ENCODE peak calls at places on chromosomes 4 and X, in five cellular contexts. N is PC-9, M is fibroblast of lung, X is neural progenitor cell, K is hepatocyte. I is an unnamed sample.

GRCh38 chr4:86011117-86011516 is 348.7 kb downstream of the MAPK10 start:
- DNase-seq in N (no peak), M (peak; percentile 97), X (no peak), K (no peak), I (peak; percentile 62)

GRCh38 chrX:47649781-47650163 is 591 bp downstream of the ELK1 start:
- DNase-seq in N (no peak), M (no peak), X (no peak), K (no peak), I (no peak)

GRCh38 chrX:53445977-53446376 is 11.8 kb upstream of the HSD17B10 start:
- DNase-seq in N (no peak), M (peak; percentile 40), X (peak; percentile 60), K (peak; percentile 51), I (peak; percentile 44)

GRCh38 chr4:190016369-190017289 is 10.4 kb downstream of the FRG2 start:
- DNase-seq in N (no peak), M (no peak), X (peak; percentile 2), K (no peak), I (no peak)

GRCh38 chrX:148517191-148517590 is 16.8 kb downstream of the AFF2 start:
- DNase-seq in N (no peak), M (no peak), X (no peak), K (no peak), I (peak; percentile 46)

GRCh38 chr4:139027771-139028170 is 12.2 kb downstream of the NOCT start:
- DNase-seq in N (no peak), M (peak; percentile 57), X (no peak), K (no peak), I (no peak)

GRCh38 chr4:182111586-182111985 is 131.6 kb upstream of the TENM3 start:
- DNase-seq in N (no peak), M (no peak), X (peak; percentile 10), K (peak; percentile 23), I (no peak)

GRCh38 chrX:104347860-104348259 is 93.1 kb upstream of the ESX1 start:
- DNase-seq in N (no peak), M (no peak), X (no peak), K (no peak), I (no peak)

GRCh38 chrX:107619836-107620235 is 8.5 kb upstream of the PRPS1 start:
- DNase-seq in N (peak; percentile 51), M (no peak), X (no peak), K (peak; percentile 62), I (peak; percentile 5)

GRCh38 chr4:117640836-117641235 is 393.4 kb upstream of the NDST3 start:
- DNase-seq in N (no peak), M (no peak), X (no peak), K (no peak), I (no peak)

GRCh38 chr4:154998284-154998683 is 210.2 kb upstream of the NPY2R start:
- DNase-seq in N (no peak), M (peak; percentile 73), X (no peak), K (peak; percentile 16), I (no peak)

GRCh38 chr4:73897380-73898136 is 28.4 kb downstream of the CXCL1 start:
- DNase-seq in N (no peak), M (peak; percentile 82), X (no peak), K (no peak), I (peak; percentile 71)

GRCh38 chr4:10272511-10272910 is 155.9 kb upstream of the WDR1 start:
- DNase-seq in N (no peak), M (no peak), X (no peak), K (no peak), I (no peak)

GRCh38 chrX:53073115-53073581 is 9.0 kb upstream of the TSPYL2 start:
- DNase-seq in N (no peak), M (no peak), X (peak; percentile 47), K (no peak), I (no peak)

GRCh38 chr4:74365761-74366160 is 816 bp downstream of the EREG start:
- DNase-seq in N (no peak), M (peak; percentile 62), X (peak; percentile 38), K (peak; percentile 31), I (no peak)

GRCh38 chr4:7021930-7022658 is 21.1 kb upstream of the TADA2B start:
- DNase-seq in N (peak; percentile 98), M (peak; percentile 52), X (no peak), K (peak; percentile 42), I (peak; percentile 69)

GRCh38 chrX:154348114-154348531 is 26.3 kb downstream of the FLNA start:
- DNase-seq in N (no peak), M (peak; percentile 37), X (no peak), K (no peak), I (no peak)

GRCh38 chr4:16157609-16158503 is 68.4 kb downstream of the TAPT1 start:
- DNase-seq in N (no peak), M (no peak), X (peak; percentile 82), K (no peak), I (no peak)

GRCh38 chrX:150856101-150856500 is 42.4 kb downstream of the CD99L2 start:
- DNase-seq in N (no peak), M (no peak), X (no peak), K (no peak), I (peak; percentile 76)

GRCh38 chr4:121034010-121034409 is 38.3 kb downstream of the NDNF start:
- DNase-seq in N (no peak), M (peak; percentile 82), X (no peak), K (peak; percentile 28), I (peak; percentile 8)

GRCh38 chr4:4284827-4285618 is 4.9 kb downstream of the LYAR start:
- DNase-seq in N (no peak), M (peak; percentile 39), X (no peak), K (peak; percentile 24), I (peak; percentile 46)

GRCh38 chr4:116636917-116637316 is 448.5 kb downstream of the TRAM1L1 start:
- DNase-seq in N (no peak), M (no peak), X (no peak), K (no peak), I (no peak)

GRCh38 chrX:39438603-39439602 is 637.6 kb downstream of the MID1IP1 start:
- DNase-seq in N (no peak), M (no peak), X (peak; percentile 30), K (no peak), I (no peak)

GRCh38 chr4:40241936-40242590 is 45.2 kb downstream of the RHOH start:
- DNase-seq in N (no peak), M (no peak), X (no peak), K (no peak), I (no peak)

GRCh38 chr4:152780267-152780811 is 585 bp downstream of the ARFIP1 start:
- DNase-seq in N (no peak), M (no peak), X (peak; percentile 52), K (peak; percentile 40), I (no peak)

GRCh38 chr4:103046416-103047290 is 27.1 kb upstream of the SLC9B1 start:
- DNase-seq in N (no peak), M (peak; percentile 58), X (peak; percentile 71), K (peak; percentile 62), I (peak; percentile 10)

GRCh38 chrX:99914676-99915075 is 495.4 kb downstream of the PCDH19 start:
- DNase-seq in N (no peak), M (no peak), X (no peak), K (no peak), I (no peak)

GRCh38 chrX:13939741-13940597 is 89.7 kb downstream of the GEMIN8 start:
- DNase-seq in N (no peak), M (no peak), X (peak; percentile 4), K (no peak), I (no peak)
- TF ChIP-seq EZH2 in N (no peak), M (no peak), X (no peak), K (no peak), I (no peak)

GRCh38 chr4:142845293-142846070 is 619 bp downstream of the INPP4B start:
- DNase-seq in N (peak; percentile 39), M (no peak), X (peak; percentile 55), K (peak; percentile 28), I (peak; percentile 19)

GRCh38 chr4:142844782-142845181 is 1.3 kb downstream of the INPP4B start:
- DNase-seq in N (no peak), M (no peak), X (no peak), K (no peak), I (no peak)

GRCh38 chr4:142850478-142850877 is 4.4 kb upstream of the INPP4B start:
- DNase-seq in N (no peak), M (no peak), X (peak; percentile 15), K (no peak), I (no peak)

GRCh38 chr4:142846105-142846728 is at the start of gene INPP4B:
- DNase-seq in N (peak; percentile 46), M (peak; percentile 60), X (peak; percentile 72), K (peak; percentile 72), I (peak; percentile 63)

GRCh38 chr4:142846729-142847606 is 867 bp upstream of the INPP4B start:
- DNase-seq in N (peak; percentile 59), M (peak; percentile 18), X (peak; percentile 67), K (peak; percentile 72), I (peak; percentile 68)
- TF ChIP-seq EZH2 in N (no peak), M (peak; percentile 27), X (peak; percentile 20), K (peak; percentile 31), I (no peak)

DNA sequence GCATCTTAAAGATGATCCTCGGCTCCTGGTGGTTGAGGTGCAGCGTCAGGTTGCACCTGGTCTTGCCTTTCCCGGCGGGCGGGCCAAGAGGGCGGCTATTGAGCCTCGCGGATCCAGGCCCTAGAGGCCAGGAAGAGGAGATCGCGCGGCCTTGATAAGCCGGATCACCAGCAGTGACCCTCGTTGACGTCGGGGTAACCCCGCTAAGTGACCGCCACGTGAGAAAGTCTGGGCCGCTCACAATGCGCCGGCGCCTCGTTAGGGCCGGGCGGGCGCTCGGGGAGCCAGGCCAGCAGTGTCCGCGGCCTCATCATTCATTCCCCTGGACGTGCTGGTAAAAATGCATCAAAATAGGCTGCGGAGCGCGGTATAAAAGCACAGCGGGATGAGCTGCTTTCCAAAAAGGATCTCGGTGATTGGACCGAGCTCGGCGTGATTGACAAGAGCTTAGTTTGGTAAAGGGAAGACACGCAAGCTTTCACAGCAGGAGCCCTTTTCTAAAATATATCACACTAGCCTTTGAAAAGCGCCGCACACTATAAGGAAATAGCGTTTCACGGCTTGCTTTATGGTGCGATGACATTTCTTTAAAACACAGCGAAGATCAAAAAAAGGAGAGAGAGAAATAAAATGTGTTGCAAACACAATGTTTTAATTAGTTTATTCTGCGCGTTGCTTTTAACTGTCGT is 15.9 kb upstream of the ZIC3 start:
- DNase-seq in N (no peak), M (no peak), X (peak; percentile 77), K (no peak), I (no peak)
- TF ChIP-seq EZH2 in N (no peak), M (no peak), X (peak; percentile 14), K (peak; percentile 86), I (no peak)

DNA sequence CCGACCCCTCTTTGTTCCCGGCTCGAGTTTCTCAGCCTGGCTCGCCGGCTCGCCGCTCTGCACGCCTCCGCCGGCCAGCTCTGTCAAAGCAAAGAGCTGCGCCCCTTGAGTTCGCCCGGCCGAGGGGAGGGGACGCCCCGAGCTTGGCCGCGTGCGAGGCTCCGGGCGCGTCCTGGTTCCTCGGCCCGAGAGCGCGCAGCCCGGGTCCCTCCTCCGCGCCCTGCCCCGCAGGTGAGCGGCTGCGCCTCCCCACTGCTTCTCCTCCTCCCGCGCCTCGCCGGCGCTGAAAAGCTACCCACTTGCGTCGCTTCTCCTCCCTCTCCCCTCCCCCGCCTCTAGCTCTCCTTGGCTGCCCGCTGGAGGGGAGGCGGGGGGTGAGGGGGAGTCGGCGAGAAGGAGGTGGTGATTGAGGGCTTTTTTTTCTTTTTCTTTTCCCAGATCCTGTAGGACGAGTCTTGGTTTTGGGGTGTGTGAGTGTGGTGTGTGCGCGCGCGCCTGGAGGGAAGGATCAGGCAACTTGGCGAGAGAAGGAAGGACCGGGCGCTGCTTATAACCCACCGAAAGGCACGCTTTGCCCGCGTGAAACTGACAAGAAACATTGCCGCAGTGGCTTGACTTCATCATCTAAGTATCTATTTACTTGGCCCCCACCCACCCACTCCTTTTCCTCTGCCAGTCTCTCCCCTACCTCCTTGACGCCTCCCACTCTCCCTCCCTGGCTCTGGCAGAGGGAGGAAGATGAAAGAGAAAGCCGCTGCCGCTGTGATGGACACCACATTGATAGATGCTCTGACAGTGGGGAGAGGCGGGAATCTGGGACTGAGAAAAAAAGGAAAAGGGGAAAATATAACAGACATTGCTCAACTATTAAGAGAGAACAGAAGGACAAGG is at the start of gene LEF1:
- DNase-seq in N (peak; percentile 60), M (peak; percentile 46), X (peak; percentile 93), K (peak; percentile 78), I (peak; percentile 67)
- TF ChIP-seq EZH2 in N (no peak), M (no peak), X (peak; percentile 56), K (peak; percentile 66), I (peak; percentile 44)

I was measured in mammary epithelial cell.